ENCODE peak calls at places on chromosomes 6 and 20, in seven cellular contexts. U is A549, Q is GM13976, I is GM12878, S is heart left ventricle, J is glutamatergic neuron, O is IMR-90. V is an unnamed sample.

GRCh38 chr6:134295953-134296553 is 21.9 kb downstream of the SGK1 start:
- DNase-seq in U (peak), Q (peak), I (no peak), S (peak), J (no peak), O (peak), V (peak)

GRCh38 chr20:24870876-24871275 is 78.2 kb upstream of the CST7 start:
- DNase-seq in U (no peak), Q (no peak), I (no peak), S (no peak), J (peak), O (no peak), V (no peak)

GRCh38 chr6:150631283-150631981 is 31.7 kb downstream of the PLEKHG1 start:
- DNase-seq in U (no peak), Q (peak), I (no peak), S (no peak), J (no peak), O (no peak), V (no peak)

GRCh38 chr6:149336529-149336928 is 19.0 kb downstream of the TAB2 start:
- DNase-seq in U (no peak), Q (no peak), I (no peak), S (no peak), J (no peak), O (no peak), V (peak)

GRCh38 chr6:34696189-34696738 is 303 bp downstream of the ILRUN start:
- DNase-seq in U (no peak), Q (peak), I (no peak), S (no peak), J (peak), O (peak), V (peak)

GRCh38 chr20:6590891-6591679 is 176.4 kb upstream of the BMP2 start:
- DNase-seq in U (no peak), Q (no peak), I (no peak), S (no peak), J (no peak), O (peak), V (peak)

GRCh38 chr20:433300-433975 is 25.3 kb downstream of the RBCK1 start:
- DNase-seq in U (no peak), Q (peak), I (peak), S (no peak), J (no peak), O (no peak), V (no peak)

GRCh38 chr6:26118999-26119398 is 31.8 kb downstream of the HFE start:
- DNase-seq in U (no peak), Q (no peak), I (no peak), S (no peak), J (no peak), O (peak), V (peak)

GRCh38 chr20:59082981-59083380 is 40.4 kb upstream of the PRELID3B start:
- DNase-seq in U (no peak), Q (no peak), I (no peak), S (no peak), J (no peak), O (peak), V (peak)

GRCh38 chr6:35044771-35045275 is 96.3 kb downstream of the TCP11 start:
- DNase-seq in U (no peak), Q (no peak), I (no peak), S (no peak), J (no peak), O (no peak), V (peak)

DNA sequence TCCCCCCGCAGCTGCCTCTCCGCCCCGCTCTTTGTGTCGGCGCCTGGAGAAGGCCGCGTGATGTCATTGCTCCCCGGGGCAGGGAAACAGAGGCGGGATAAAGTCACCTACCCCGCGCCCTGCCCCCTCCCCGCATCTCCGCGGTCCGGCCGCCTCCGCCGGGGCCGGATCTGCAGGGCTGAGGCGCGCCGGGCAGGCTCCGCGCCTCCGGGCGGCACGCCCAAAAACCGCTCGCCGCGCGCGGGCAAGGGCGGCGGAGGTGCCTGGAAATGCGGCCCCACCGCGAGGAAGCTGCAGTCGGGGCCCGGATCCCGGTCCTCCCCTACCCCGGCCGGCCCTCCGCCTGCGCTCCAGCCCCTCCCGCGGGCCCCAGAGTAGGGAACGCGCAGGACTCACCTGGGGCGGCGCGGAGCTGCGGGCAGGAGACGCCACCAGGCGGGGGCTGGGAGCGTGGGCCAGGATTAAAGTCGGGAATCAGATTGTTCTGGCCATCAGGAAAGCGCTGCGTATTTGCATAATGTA is at the start of gene FAXC:
- DNase-seq in U (peak), Q (peak), I (no peak), S (no peak), J (peak), O (peak), V (peak)
- TF ChIP-seq CTCF in U (peak), Q (no peak), I (no peak), S (no peak), J (no peak), O (peak), V (no peak)

GRCh38 chr6:3240595-3240994 is 13.1 kb upstream of the TUBB2B start:
- DNase-seq in U (no peak), Q (no peak), I (no peak), S (no peak), J (no peak), O (no peak), V (no peak)

GRCh38 chr6:3239110-3239830 is 11.8 kb upstream of the TUBB2B start:
- DNase-seq in U (peak), Q (no peak), I (no peak), S (no peak), J (no peak), O (no peak), V (no peak)

GRCh38 chr6:3235486-3235885 is 8.0 kb upstream of the TUBB2B start:
- DNase-seq in U (no peak), Q (no peak), I (no peak), S (no peak), J (no peak), O (no peak), V (no peak)

GRCh38 chr6:3235969-3236368 is 8.5 kb upstream of the TUBB2B start:
- DNase-seq in U (no peak), Q (no peak), I (no peak), S (no peak), J (no peak), O (no peak), V (no peak)

GRCh38 chr6:3237761-3238662 is 10.6 kb upstream of the TUBB2B start:
- DNase-seq in U (no peak), Q (no peak), I (no peak), S (no peak), J (no peak), O (no peak), V (no peak)
- TF ChIP-seq CTCF in U (no peak), Q (no peak), I (no peak), S (no peak), J (no peak), O (no peak), V (no peak)

GRCh38 chr20:36483205-36483918 is 58.0 kb upstream of the MYL9 start:
- DNase-seq in U (no peak), Q (no peak), I (no peak), S (no peak), J (no peak), O (no peak), V (no peak)

GRCh38 chr20:36479938-36480337 is 61.4 kb upstream of the MYL9 start:
- DNase-seq in U (no peak), Q (no peak), I (no peak), S (no peak), J (no peak), O (no peak), V (no peak)

GRCh38 chr20:36480456-36481048 is 60.8 kb upstream of the MYL9 start:
- DNase-seq in U (no peak), Q (no peak), I (no peak), S (no peak), J (no peak), O (no peak), V (no peak)

GRCh38 chr20:36482044-36482473 is 59.3 kb upstream of the MYL9 start:
- DNase-seq in U (no peak), Q (no peak), I (no peak), S (peak), J (no peak), O (no peak), V (no peak)

GRCh38 chr20:36481380-36482043 is 59.8 kb upstream of the MYL9 start:
- DNase-seq in U (no peak), Q (no peak), I (no peak), S (no peak), J (no peak), O (no peak), V (no peak)
- TF ChIP-seq CTCF in U (no peak), Q (no peak), I (no peak), S (no peak), J (no peak), O (no peak), V (no peak)

GRCh38 chr6:14804001-14804401 is 441.9 kb upstream of the JARID2 start:
- DNase-seq in U (no peak), Q (no peak), I (no peak), S (no peak), J (peak), O (no peak), V (peak)
- TF ChIP-seq CTCF in U (no peak), Q (no peak), I (no peak), S (no peak), J (no peak), O (no peak), V (no peak)

DNA sequence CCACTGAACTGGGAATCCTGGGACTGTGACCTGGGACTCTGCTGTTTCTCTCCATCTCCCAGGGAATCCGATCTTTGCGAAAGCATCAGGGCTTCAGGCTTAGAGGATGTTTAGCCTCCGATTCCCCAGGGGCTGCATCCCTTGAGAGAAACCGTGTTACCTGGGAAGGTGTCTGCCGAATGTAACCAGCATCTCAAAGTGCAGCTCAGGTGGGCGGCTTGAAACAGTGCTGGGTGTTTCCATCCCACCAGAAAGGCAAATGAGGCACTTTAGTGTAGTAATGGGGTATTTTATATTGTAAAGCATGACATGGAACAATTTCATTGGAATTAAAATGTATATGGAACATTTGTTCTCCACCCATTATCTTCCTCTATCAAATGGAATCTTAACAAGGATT is 15.2 kb downstream of the CDH4 start:
- DNase-seq in U (no peak), Q (no peak), I (no peak), S (no peak), J (no peak), O (no peak), V (no peak)
- TF ChIP-seq CTCF in U (no peak), Q (no peak), I (no peak), S (no peak), J (no peak), O (no peak), V (no peak)

DNA sequence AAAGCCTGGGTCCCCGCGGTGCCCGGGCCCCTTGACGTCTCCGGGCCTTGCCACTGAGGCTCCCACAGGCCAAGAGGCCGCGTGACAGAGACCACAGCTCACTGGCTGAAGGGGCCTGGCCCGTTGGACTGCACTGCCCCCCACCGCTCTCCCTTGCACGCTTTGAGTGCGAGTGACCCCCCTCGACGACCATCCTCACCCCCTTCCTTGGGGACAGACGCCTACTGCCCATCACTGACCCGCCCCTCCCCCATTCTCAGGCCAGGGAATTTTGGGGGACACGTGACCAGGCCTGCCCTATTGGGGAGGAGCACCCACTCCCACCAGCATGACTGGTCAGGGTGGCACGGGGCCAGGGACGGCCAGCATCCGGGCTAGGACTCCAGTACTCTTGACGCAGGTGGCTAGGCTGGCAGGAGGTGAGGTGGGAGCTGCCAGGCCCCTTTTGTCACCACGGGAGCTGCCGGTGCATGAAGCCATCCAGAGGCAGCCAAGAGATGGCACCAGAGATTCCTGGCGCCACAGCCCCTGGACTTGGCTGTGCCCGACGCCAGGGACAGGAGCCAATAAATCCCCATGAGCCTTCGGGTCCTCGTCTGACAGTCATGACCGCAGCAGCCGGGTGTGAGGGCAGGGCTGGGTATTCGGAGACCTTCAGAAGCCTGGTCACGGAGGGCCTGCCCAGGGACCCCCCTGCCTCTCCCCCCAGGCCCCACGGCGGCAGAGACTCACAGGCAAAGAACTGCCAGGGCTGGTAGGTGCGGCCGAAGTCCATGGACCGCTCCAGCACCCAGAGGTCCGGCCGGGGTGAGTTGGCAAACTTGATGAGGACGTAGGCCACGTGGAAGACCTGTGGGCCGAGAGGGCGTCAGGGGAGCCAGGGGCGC is 14.5 kb downstream of the LAMA5 start:
- DNase-seq in U (peak), Q (no peak), I (no peak), S (peak), J (peak), O (no peak), V (peak)
- TF ChIP-seq CTCF in U (peak), Q (no peak), I (no peak), S (peak), J (no peak), O (no peak), V (peak)

DNA sequence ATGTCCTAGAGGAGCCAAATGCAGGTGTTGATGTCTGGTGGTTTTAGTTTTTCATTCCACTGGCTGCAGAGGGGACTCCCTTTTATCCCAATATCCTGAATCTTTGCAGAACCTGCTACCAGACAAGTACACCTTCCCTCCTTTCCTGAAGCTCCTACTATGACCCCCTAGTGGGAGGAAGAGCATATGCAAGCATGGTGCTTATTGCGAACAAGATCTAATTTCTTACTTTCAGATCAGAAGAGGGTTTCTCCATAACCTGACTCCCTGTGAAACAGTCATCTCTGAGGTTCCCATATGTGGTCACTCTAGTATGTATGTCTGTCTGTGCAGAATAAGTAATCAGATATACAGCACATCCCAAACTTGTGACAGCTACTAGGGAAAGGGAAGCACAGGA is 277.2 kb downstream of the ARHGAP18 start:
- DNase-seq in U (no peak), Q (no peak), I (no peak), S (no peak), J (no peak), O (peak), V (peak)
- TF ChIP-seq CTCF in U (no peak), Q (no peak), I (peak), S (no peak), J (peak), O (peak), V (no peak)

GRCh38 chr6:159104163-159104885 is 59.5 kb upstream of the TAGAP start:
- DNase-seq in U (peak), Q (peak), I (no peak), S (peak), J (peak), O (peak), V (peak)
- TF ChIP-seq CTCF in U (peak), Q (peak), I (peak), S (peak), J (peak), O (peak), V (peak)

V was measured in MCF 10A.